ENCODE peak calls at places on chromosomes 1 and 21, in four cellular contexts. F is GM23338, P is left ventricle myocardium inferior, C is right lobe of liver. N is an unnamed sample.
A peak's percentile ranks its signal among the peaks of the same experiment; 100 is the strongest.

GRCh38 chr21:26136686-26137085 is 33.9 kb downstream of the APP start:
- DNase-seq in C (no peak), P (no peak), F (no peak), N (no peak)

GRCh38 chr1:42037586-42037985 is 115.6 kb upstream of the GUCA2B start:
- DNase-seq in C (no peak), F (no peak), P (no peak), N (no peak)

GRCh38 chr1:54781023-54781723 is 16.9 kb upstream of the PARS2 start:
- DNase-seq in F (peak; percentile 81), C (peak; percentile 64), P (no peak), N (no peak)

GRCh38 chr1:67803380-67804279 is 29.6 kb downstream of the GNG12 start:
- DNase-seq in P (no peak), F (no peak), C (no peak), N (no peak)

GRCh38 chr21:26570203-26570602 is 2.9 kb downstream of the CYYR1 start:
- DNase-seq in C (no peak), P (no peak), F (peak; percentile 43), N (no peak)

GRCh38 chr1:223707270-223708000 is 4.9 kb upstream of the CAPN2 start:
- DNase-seq in F (peak; percentile 35), P (peak; percentile 50), C (no peak), N (no peak)

GRCh38 chr1:100710881-100711660 is 8.5 kb upstream of the VCAM1 start:
- DNase-seq in F (no peak), C (no peak), P (no peak), N (no peak)

GRCh38 chr1:230768903-230769570 is 21.8 kb downstream of the CAPN9 start:
- DNase-seq in C (no peak), F (peak; percentile 17), P (no peak), N (no peak)

GRCh38 chr1:18940303-18941020 is 16.0 kb downstream of the IFFO2 start:
- DNase-seq in C (no peak), F (no peak), P (no peak), N (no peak)

GRCh38 chr1:41714613-41715389 is 203.9 kb downstream of the HIVEP3 start:
- DNase-seq in C (no peak), P (no peak), F (no peak), N (no peak)

GRCh38 chr1:56578963-56579875 is at the start of gene PLPP3:
- DNase-seq in F (peak; percentile 90), P (peak; percentile 87), C (peak; percentile 88), N (peak; percentile 53)

GRCh38 chr1:62337785-62338631 is 18.8 kb upstream of the KANK4 start:
- DNase-seq in P (no peak), C (no peak), F (peak; percentile 54), N (no peak)

GRCh38 chr1:75632350-75632949 is 21.5 kb upstream of the SLC44A5 start:
- DNase-seq in P (no peak), F (peak; percentile 72), C (no peak), N (no peak)

GRCh38 chr1:234602334-234603220 is 7.4 kb downstream of the IRF2BP2 start:
- DNase-seq in C (no peak), F (no peak), P (no peak), N (no peak)

GRCh38 chr1:53001128-53001527 is 60.9 kb upstream of the PODN start:
- DNase-seq in F (no peak), C (no peak), P (no peak), N (no peak)

GRCh38 chr1:21320410-21321107 is 30.3 kb upstream of the ECE1 start:
- DNase-seq in P (no peak), F (no peak), C (no peak), N (no peak)

GRCh38 chr21:26920055-26920454 is 46.8 kb downstream of the ADAMTS5 start:
- DNase-seq in C (peak; percentile 83), F (no peak), P (no peak), N (no peak)

GRCh38 chr21:39681257-39681656 is 63.7 kb upstream of the IGSF5 start:
- DNase-seq in C (no peak), F (no peak), P (no peak), N (no peak)

GRCh38 chr1:55234016-55234415 is 18.9 kb upstream of the USP24 start:
- DNase-seq in C (no peak), F (no peak), P (no peak), N (no peak)

GRCh38 chr1:153337980-153338853 is 10.4 kb downstream of the PGLYRP4 start:
- DNase-seq in C (no peak), F (no peak), P (no peak), N (no peak)

GRCh38 chr1:29703596-29703995 is 467.3 kb downstream of the PTPRU start:
- DNase-seq in F (peak; percentile 74), P (no peak), C (no peak), N (no peak)

GRCh38 chr1:11482904-11483479 is 4.0 kb downstream of the DISP3 start:
- DNase-seq in P (no peak), C (no peak), F (no peak), N (no peak)

GRCh38 chr21:42118901-42119300 is 47.8 kb downstream of the UMODL1 start:
- DNase-seq in C (no peak), F (no peak), P (no peak), N (no peak)

GRCh38 chr1:7493711-7494110 is 277.4 kb upstream of the VAMP3 start:
- DNase-seq in C (no peak), F (no peak), P (no peak), N (no peak)

GRCh38 chr1:43373034-43373940 is 5.5 kb upstream of the ELOVL1 start:
- DNase-seq in C (peak; percentile 73), F (no peak), P (peak; percentile 29), N (no peak)

GRCh38 chr1:6183520-6183989 is 3.4 kb upstream of the CHD5 start:
- DNase-seq in P (no peak), F (peak; percentile 64), C (no peak), N (no peak)

GRCh38 chr1:174157157-174157806 is 2.0 kb upstream of the RABGAP1L start:
- DNase-seq in P (no peak), F (no peak), C (no peak), N (no peak)

GRCh38 chr1:111720274-111720976 is 18.8 kb downstream of the INKA2 start:
- DNase-seq in F (peak; percentile 26), P (peak; percentile 69), C (no peak), N (no peak)

GRCh38 chr1:21270086-21270689 is 20.1 kb downstream of the ECE1 start:
- DNase-seq in C (no peak), F (peak; percentile 94), P (peak; percentile 75), N (no peak)

GRCh38 chr1:115056395-115056798 is 26.8 kb downstream of the TSHB start:
- DNase-seq in F (peak; percentile 84), P (no peak), C (no peak), N (no peak)

GRCh38 chr1:33957854-33958253 is 94.0 kb downstream of the HMGB4 start:
- DNase-seq in C (no peak), F (no peak), P (no peak), N (no peak)

GRCh38 chr1:14980801-14981200 is 172.7 kb upstream of the TMEM51 start:
- DNase-seq in F (no peak), P (no peak), C (no peak), N (no peak)

GRCh38 chr1:3681898-3682806 is 29.8 kb downstream of the TP73 start:
- DNase-seq in P (no peak), F (no peak), C (no peak), N (no peak)
- H3K27ac ChIP-seq in P (no peak overlapping the region), F (no peak overlapping the region), C (no peak overlapping the region), N (no peak overlapping the region)

GRCh38 chr1:226700861-226701260 is 38.2 kb downstream of the ITPKB start:
- DNase-seq in P (no peak), F (no peak), C (no peak), N (no peak)

GRCh38 chr1:226702957-226703831 is 35.9 kb downstream of the ITPKB start:
- DNase-seq in F (peak; percentile 81), P (peak; percentile 84), C (peak; percentile 81), N (no peak)

GRCh38 chr1:226702318-226702956 is 36.6 kb downstream of the ITPKB start:
- DNase-seq in C (no peak), P (no peak), F (no peak), N (no peak)

GRCh38 chr1:226706664-226707063 is 32.4 kb downstream of the ITPKB start:
- DNase-seq in F (no peak), C (no peak), P (no peak), N (no peak)

GRCh38 chr1:226704169-226704921 is 34.7 kb downstream of the ITPKB start:
- DNase-seq in P (no peak), F (no peak), C (no peak), N (no peak)
- H3K4me3 ChIP-seq in P (peak overlapping the region; percentile 81), F (no peak overlapping the region), C (no peak overlapping the region), N (peak overlapping the region; percentile 86)

GRCh38 chr1:49102752-49103151 is 326.1 kb upstream of the BEND5 start:
- DNase-seq in F (no peak), C (no peak), P (no peak), N (no peak)
- TF ChIP-seq CTCF in F (no peak), C (no peak), P (no peak), N (no peak)

GRCh38 chr1:17279001-17279830 is 28.8 kb upstream of the PADI4 start:
- DNase-seq in C (no peak), P (no peak), F (no peak), N (no peak)

GRCh38 chr1:17281775-17282181 is 26.2 kb upstream of the PADI4 start:
- DNase-seq in C (no peak), F (no peak), P (no peak), N (no peak)

GRCh38 chr1:17280894-17281293 is 27.1 kb upstream of the PADI4 start:
- DNase-seq in P (no peak), F (no peak), C (no peak), N (no peak)

GRCh38 chr1:17282836-17283235 is 25.2 kb upstream of the PADI4 start:
- DNase-seq in C (no peak), P (no peak), F (no peak), N (no peak)

DNA sequence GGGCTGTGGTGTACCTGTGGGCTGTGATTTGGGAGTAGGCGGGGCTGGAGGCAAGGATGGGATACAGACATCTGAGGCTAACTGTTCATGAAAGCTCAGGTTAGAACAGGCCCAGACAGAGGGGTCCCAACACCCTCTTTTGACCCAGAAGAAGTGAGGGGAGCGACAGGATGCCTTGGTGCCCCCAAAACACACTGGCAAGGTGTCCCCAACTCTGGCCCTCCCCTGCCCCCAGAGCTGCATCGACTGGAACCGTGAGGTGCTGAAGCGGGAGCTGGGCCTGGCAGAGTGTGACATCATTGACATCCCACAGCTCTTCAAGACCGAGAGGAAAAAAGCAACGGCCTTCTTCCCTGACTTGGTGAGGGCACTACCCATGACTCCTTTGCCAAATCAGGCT is 27.6 kb upstream of the PADI4 start:
- DNase-seq in P (no peak), C (no peak), F (no peak), N (no peak)
- H3K27ac ChIP-seq in P (no peak overlapping the region), C (no peak overlapping the region), F (no peak overlapping the region), N (no peak overlapping the region)

DNA sequence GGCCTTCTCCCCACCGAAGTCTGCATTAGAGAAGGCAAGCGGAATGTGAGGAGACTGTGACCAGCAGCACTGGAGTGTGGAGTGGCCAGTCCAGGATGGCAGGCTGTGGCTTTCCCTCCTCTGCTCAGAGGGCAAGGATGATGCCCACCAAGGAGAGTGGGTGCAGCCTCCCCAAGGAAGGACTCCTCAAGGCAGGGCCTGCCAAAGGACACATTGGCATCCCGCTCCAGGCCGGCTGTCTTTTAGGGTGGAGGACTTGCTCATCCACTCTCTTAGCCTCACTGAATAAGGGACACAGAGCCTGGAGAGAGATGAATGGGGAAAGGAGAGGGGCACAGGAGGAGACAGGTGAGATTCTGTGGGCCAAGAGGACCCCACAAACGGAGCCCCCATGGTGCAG is 4.0 kb upstream of the NES start:
- DNase-seq in P (no peak), C (no peak), F (no peak), N (no peak)
- H3K4me3 ChIP-seq in P (no peak overlapping the region), C (no peak overlapping the region), F (no peak overlapping the region), N (no peak overlapping the region)

GRCh38 chr1:38527373-38527966 is 332.1 kb downstream of the RRAGC start:
- DNase-seq in P (no peak), C (no peak), F (peak; percentile 60), N (no peak)
- TF ChIP-seq CTCF in P (no peak), C (no peak), F (no peak), N (no peak)